ENCODE peak calls at places on chromosome 1, in four cellular contexts. Z, X, P and I are unnamed samples.

GRCh38 chr1:10522324-10522860 is 47.6 kb downstream of the PEX14 start:
- DNase-seq in X (no peak), P (no peak), Z (no peak), I (no peak)

GRCh38 chr1:23718482-23718881 is 24.8 kb upstream of the ELOA start:
- DNase-seq in Z (no peak), P (peak; percentile 50), X (peak; percentile 76), I (peak; percentile 70)

GRCh38 chr1:9201421-9202239 is 32.9 kb upstream of the H6PD start:
- DNase-seq in X (peak; percentile 92), Z (peak; percentile 41), P (peak; percentile 86), I (no peak)

GRCh38 chr1:70358921-70359564 is 4.5 kb upstream of the ANKRD13C start:
- DNase-seq in X (no peak), Z (peak; percentile 68), P (peak; percentile 46), I (no peak)

GRCh38 chr1:215181518-215181917 is 99.0 kb downstream of the KCNK2 start:
- DNase-seq in Z (peak; percentile 8), X (no peak), P (no peak), I (peak; percentile 53)

GRCh38 chr1:11845641-11846335 is 1.8 kb downstream of the NPPA start:
- DNase-seq in P (peak; percentile 24), Z (peak; percentile 19), X (no peak), I (peak; percentile 69)

GRCh38 chr1:116868386-116868785 is 41.3 kb upstream of the PTGFRN start:
- DNase-seq in X (no peak), P (no peak), Z (no peak), I (no peak)

GRCh38 chr1:27538793-27539192 is 48.8 kb upstream of the WASF2 start:
- DNase-seq in X (peak; percentile 78), Z (peak; percentile 85), P (peak; percentile 78), I (no peak)

GRCh38 chr1:99768525-99769382 is 2.3 kb upstream of the FRRS1 start:
- DNase-seq in X (peak; percentile 39), P (peak; percentile 58), Z (no peak), I (no peak)

GRCh38 chr1:59051007-59051406 is 245.9 kb upstream of the FGGY start:
- DNase-seq in Z (no peak), X (no peak), P (no peak), I (no peak)

GRCh38 chr1:50271337-50271736 is 151.9 kb downstream of the DMRTA2 start:
- DNase-seq in P (no peak), Z (no peak), X (no peak), I (no peak)

GRCh38 chr1:38997034-38997900 is 6.2 kb downstream of the AKIRIN1 start:
- DNase-seq in P (no peak), X (peak; percentile 36), Z (no peak), I (no peak)

GRCh38 chr1:201795066-201795465 is 33.9 kb upstream of the IPO9 start:
- DNase-seq in X (peak; percentile 53), Z (no peak), P (no peak), I (peak; percentile 50)

GRCh38 chr1:171352554-171352953 is 38.6 kb downstream of the FMO4 start:
- DNase-seq in Z (no peak), P (no peak), X (no peak), I (no peak)

GRCh38 chr1:161033751-161034150 is 5.0 kb downstream of the TSTD1 start:
- DNase-seq in X (no peak), Z (peak; percentile 79), P (no peak), I (no peak)

GRCh38 chr1:60899464-60899863 is 182.9 kb upstream of the NFIA start:
- DNase-seq in X (no peak), P (no peak), Z (no peak), I (no peak)

GRCh38 chr1:214446772-214447556 is 104.4 kb downstream of the PTPN14 start:
- DNase-seq in Z (peak; percentile 99), X (peak; percentile 93), P (peak; percentile 93), I (peak; percentile 95)

GRCh38 chr1:183039985-183040447 is 16.8 kb downstream of the LAMC1 start:
- DNase-seq in P (peak; percentile 88), Z (peak; percentile 56), X (peak; percentile 85), I (no peak)
- H3K4me2 ChIP-seq in P (peak overlapping the region; percentile 33), Z (no peak overlapping the region), X (peak overlapping the region; percentile 37), I (no peak overlapping the region)

GRCh38 chr1:51920130-51920529 is 41.6 kb upstream of the NRDC start:
- DNase-seq in Z (no peak), P (peak; percentile 21), X (no peak), I (peak; percentile 33)
- H3K9ac ChIP-seq in Z (no peak overlapping the region), P (no peak overlapping the region), X (no peak overlapping the region), I (no peak overlapping the region)

GRCh38 chr1:229409616-229410369 is 24.1 kb downstream of the ACTA1 start:
- DNase-seq in X (no peak), Z (no peak), P (no peak), I (peak; percentile 40)

GRCh38 chr1:229411434-229412055 is 22.3 kb downstream of the ACTA1 start:
- DNase-seq in X (no peak), P (no peak), Z (no peak), I (peak; percentile 28)

GRCh38 chr1:229412056-229412455 is 21.8 kb downstream of the ACTA1 start:
- DNase-seq in P (no peak), X (no peak), Z (no peak), I (peak; percentile 49)

GRCh38 chr1:229410692-229411433 is 23.0 kb downstream of the ACTA1 start:
- DNase-seq in Z (peak; percentile 43), P (peak; percentile 49), X (peak; percentile 60), I (peak; percentile 38)

DNA sequence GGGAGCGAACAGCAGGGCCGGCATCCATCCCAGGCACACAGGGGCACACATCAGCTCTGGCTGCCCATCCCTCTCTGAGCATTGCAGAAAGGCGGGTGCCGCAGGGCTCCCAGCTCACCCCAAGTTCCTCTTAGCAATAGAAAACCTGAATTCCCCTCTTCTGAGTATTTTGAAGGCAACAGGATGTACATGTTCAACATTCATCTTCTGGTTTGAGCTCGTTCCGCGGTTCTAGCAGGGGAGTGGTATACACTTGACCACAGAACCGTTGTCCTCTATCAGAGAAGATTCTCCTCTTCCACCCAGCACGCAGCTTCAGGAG is 23.6 kb downstream of the ACTA1 start:
- DNase-seq in Z (no peak), X (no peak), P (no peak), I (peak; percentile 27)
- H3K4me2 ChIP-seq in Z (no peak overlapping the region), X (no peak overlapping the region), P (no peak overlapping the region), I (no peak overlapping the region)

GRCh38 chr1:183281039-183281438 is 95.0 kb downstream of the LAMC2 start:
- DNase-seq in Z (peak; percentile 54), X (peak; percentile 38), P (peak; percentile 49), I (no peak)

GRCh38 chr1:183284086-183284485 is 98.0 kb downstream of the LAMC2 start:
- DNase-seq in Z (no peak), P (no peak), X (no peak), I (no peak)

GRCh38 chr1:183281553-183282091 is 95.6 kb downstream of the LAMC2 start:
- DNase-seq in P (peak; percentile 93), Z (peak; percentile 85), X (peak; percentile 92), I (peak; percentile 91)

GRCh38 chr1:183283286-183283685 is 97.2 kb downstream of the LAMC2 start:
- DNase-seq in X (no peak), Z (peak; percentile 51), P (no peak), I (no peak)

GRCh38 chr1:183282101-183282855 is 96.2 kb downstream of the LAMC2 start:
- DNase-seq in X (no peak), Z (no peak), P (no peak), I (no peak)
- H3K9ac ChIP-seq in X (peak overlapping the region; percentile 73), Z (no peak overlapping the region), P (no peak overlapping the region), I (no peak overlapping the region)